ENCODE peak calls at places on chromosomes 13 and 19, in eight cellular contexts. D, L, W, U, T, G, I and S are unnamed samples.

GRCh38 chr13:64538711-64539110 is 2691.4 kb downstream of the PCDH9 start:
- DNase-seq in U (no peak), W (no peak), L (no peak), D (no peak), G (no peak), I (no peak), T (no peak), S (no peak)

GRCh38 chr13:108897955-108898354 is 268.5 kb downstream of the MYO16 start:
- DNase-seq in U (no peak), I (no peak), L (no peak), G (no peak), D (no peak), W (no peak), T (no peak), S (no peak)

GRCh38 chr13:22061371-22061805 is 390.5 kb downstream of the FGF9 start:
- DNase-seq in T (no peak), I (no peak), W (no peak), G (no peak), D (no peak), L (peak), U (no peak), S (no peak)

GRCh38 chr19:2475018-2475701 is 767 bp upstream of the GADD45B start:
- DNase-seq in D (no peak), U (peak), W (peak), T (peak), G (no peak), I (peak), L (no peak), S (peak)

GRCh38 chr13:75633285-75633684 is 2.8 kb upstream of the LMO7 start:
- DNase-seq in I (no peak), T (no peak), W (no peak), G (no peak), U (no peak), L (no peak), D (no peak), S (no peak)

GRCh38 chr19:48964205-48965032 is 690 bp upstream of the FTL start:
- DNase-seq in T (no peak), D (peak), G (no peak), W (no peak), L (no peak), I (peak), U (peak), S (no peak)

GRCh38 chr13:113802090-113802531 is 43.1 kb downstream of the TMEM255B start:
- DNase-seq in I (no peak), U (no peak), D (peak), G (no peak), T (no peak), L (no peak), W (peak), S (peak)

GRCh38 chr13:72643339-72643989 is 84.0 kb downstream of the MZT1 start:
- DNase-seq in L (no peak), T (peak), D (peak), W (no peak), U (peak), G (no peak), I (no peak), S (peak)

GRCh38 chr19:18460313-18460712 is 22.4 kb upstream of the ISYNA1 start:
- DNase-seq in G (no peak), D (no peak), W (peak), U (peak), I (no peak), L (no peak), T (peak), S (peak)

GRCh38 chr13:102580552-102581169 is 16.1 kb upstream of the TPP2 start:
- DNase-seq in I (no peak), U (peak), L (no peak), D (no peak), T (peak), G (no peak), W (no peak), S (no peak)

GRCh38 chr19:12983561-12984142 is 11.6 kb upstream of the NFIX start:
- DNase-seq in D (peak), L (no peak), U (peak), G (peak), W (no peak), T (peak), I (peak), S (peak)

GRCh38 chr19:14530505-14530904 is 1.1 kb downstream of the TECR start:
- DNase-seq in U (no peak), W (no peak), D (no peak), L (no peak), G (no peak), T (no peak), I (no peak), S (no peak)

GRCh38 chr13:111114362-111115050 is 604 bp upstream of the ARHGEF7 start:
- DNase-seq in I (peak), L (no peak), D (no peak), U (peak), G (no peak), T (peak), W (peak), S (peak)

GRCh38 chr13:76307157-76307556 is 579.0 kb downstream of the KCTD12 start:
- DNase-seq in D (no peak), U (no peak), G (no peak), W (no peak), I (no peak), L (no peak), T (no peak), S (no peak)

GRCh38 chr19:12163841-12164240 is 945 bp downstream of the ZNF136 start:
- DNase-seq in G (no peak), I (no peak), U (no peak), T (no peak), L (no peak), D (no peak), W (no peak), S (no peak)

GRCh38 chr19:48513289-48514122 is 1.9 kb upstream of the LMTK3 start:
- DNase-seq in T (peak), D (peak), W (no peak), L (no peak), I (peak), U (peak), G (no peak), S (no peak)

GRCh38 chr19:35963514-35963913 is 27.3 kb downstream of the LRFN3 start:
- DNase-seq in I (no peak), T (peak), U (peak), G (no peak), D (peak), L (no peak), W (no peak), S (no peak)

GRCh38 chr19:7293795-7294570 is at the start of gene INSR:
- DNase-seq in L (peak), G (peak), I (peak), D (peak), U (peak), W (peak), T (peak), S (peak)
- TF ChIP-seq POLR2A in L (peak), G (no peak), I (peak), D (peak), U (peak), W (no peak), T (peak), S (peak)

GRCh38 chr19:44757057-44757734 is 8.7 kb downstream of the BCL3 start:
- DNase-seq in G (no peak), I (no peak), W (peak), L (no peak), U (peak), T (peak), D (no peak), S (peak)

GRCh38 chr19:44757735-44758505 is 9.4 kb downstream of the BCL3 start:
- DNase-seq in G (no peak), L (no peak), U (peak), W (no peak), D (no peak), T (peak), I (no peak), S (peak)

GRCh38 chr19:44759083-44759804 is 10.7 kb downstream of the BCL3 start:
- DNase-seq in U (no peak), I (no peak), D (no peak), G (no peak), T (no peak), L (no peak), W (no peak), S (no peak)

GRCh38 chr19:44756089-44756562 is 7.6 kb downstream of the BCL3 start:
- DNase-seq in T (no peak), W (no peak), D (no peak), L (no peak), U (peak), G (no peak), I (no peak), S (no peak)

GRCh38 chr19:44758596-44758995 is 10.1 kb downstream of the BCL3 start:
- DNase-seq in U (no peak), I (no peak), D (no peak), G (no peak), T (peak), L (no peak), W (no peak), S (peak)
- H3K4me3 ChIP-seq in U (no peak), I (no peak), D (no peak), G (peak), T (no peak), L (no peak), W (no peak), S (peak)

GRCh38 chr19:40716655-40717324 is at the start of the genes COQ8B and ITPKC:
- DNase-seq in L (peak), I (peak), T (peak), G (peak), U (peak), D (peak), W (peak), S (peak)

GRCh38 chr19:40717880-40718773 is 1.2 kb downstream of the ITPKC start:
- DNase-seq in W (peak), D (peak), T (peak), I (no peak), G (peak), U (peak), L (no peak), S (no peak)

GRCh38 chr19:40717325-40717879 is 490 bp downstream of the ITPKC start:
- DNase-seq in U (peak), D (no peak), W (peak), I (peak), G (peak), L (no peak), T (peak), S (no peak)

GRCh38 chr19:40719414-40719894 is 2.5 kb downstream of the ITPKC start:
- DNase-seq in G (no peak), W (no peak), T (no peak), I (no peak), L (peak), U (no peak), D (no peak), S (no peak)

DNA sequence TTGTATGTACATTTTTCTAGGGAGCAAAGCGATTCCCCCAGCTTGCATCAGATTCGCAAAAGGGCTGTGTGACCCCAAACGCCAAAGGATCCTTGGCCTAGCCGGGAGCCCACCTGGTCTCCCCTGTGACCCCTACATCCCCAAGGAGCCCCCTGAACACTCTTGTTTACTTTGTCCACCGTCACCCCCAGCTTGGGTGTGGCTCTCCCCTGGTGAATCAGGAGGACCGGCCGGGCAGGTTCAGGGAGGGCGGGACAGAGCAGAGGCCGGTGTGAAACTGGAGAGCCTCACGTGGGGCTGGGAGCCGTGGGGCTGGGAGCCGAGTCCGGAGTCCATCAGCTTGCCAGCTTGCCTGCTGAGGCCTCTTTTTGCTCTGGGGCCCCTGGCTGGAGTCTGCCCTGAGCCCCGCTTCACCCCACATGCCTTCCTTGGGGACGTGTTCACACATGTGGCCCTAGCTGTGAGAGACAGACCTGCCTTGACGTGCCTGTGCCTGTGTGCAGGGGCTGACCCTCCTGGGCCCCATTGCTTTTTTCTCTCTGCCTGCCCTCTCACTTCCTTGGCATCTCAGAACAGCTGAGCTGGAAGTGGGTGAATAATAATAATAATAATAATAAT is 2.0 kb downstream of the ITPKC start:
- DNase-seq in U (peak), W (peak), D (peak), I (peak), G (peak), L (peak), T (peak), S (no peak)
- TF ChIP-seq POLR2A in U (peak), W (no peak), D (peak), I (no peak), G (peak), L (peak), T (no peak), S (no peak)

GRCh38 chr19:16041571-16042386 is 34.5 kb upstream of the TPM4 start:
- DNase-seq in W (peak), U (peak), T (peak), D (peak), G (peak), I (peak), L (no peak), S (peak)
- H3K4me3 ChIP-seq in W (no peak), U (no peak), T (no peak), D (peak), G (peak), I (no peak), L (no peak), S (peak)

GRCh38 chr19:53394974-53395839 is at the start of gene ZNF765:
- DNase-seq in L (peak), I (peak), W (peak), D (peak), T (peak), U (peak), G (peak), S (peak)
- TF ChIP-seq POLR2A in L (peak), I (peak), W (no peak), D (peak), T (no peak), U (peak), G (peak), S (peak)

GRCh38 chr13:31545616-31546015 is 193.7 kb upstream of the RXFP2 start:
- DNase-seq in I (no peak), U (no peak), W (no peak), D (no peak), G (no peak), T (no peak), L (no peak), S (no peak)
- H3K4me3 ChIP-seq in I (no peak), U (no peak), W (no peak), D (no peak), G (no peak), T (no peak), L (no peak), S (no peak)

GRCh38 chr19:52336117-52336811 is at the start of gene ZNF610:
- DNase-seq in U (peak), W (peak), I (peak), L (peak), D (no peak), G (peak), T (peak), S (peak)
- TF ChIP-seq POLR2A in U (peak), W (no peak), I (no peak), L (peak), D (no peak), G (peak), T (peak), S (peak)

DNA sequence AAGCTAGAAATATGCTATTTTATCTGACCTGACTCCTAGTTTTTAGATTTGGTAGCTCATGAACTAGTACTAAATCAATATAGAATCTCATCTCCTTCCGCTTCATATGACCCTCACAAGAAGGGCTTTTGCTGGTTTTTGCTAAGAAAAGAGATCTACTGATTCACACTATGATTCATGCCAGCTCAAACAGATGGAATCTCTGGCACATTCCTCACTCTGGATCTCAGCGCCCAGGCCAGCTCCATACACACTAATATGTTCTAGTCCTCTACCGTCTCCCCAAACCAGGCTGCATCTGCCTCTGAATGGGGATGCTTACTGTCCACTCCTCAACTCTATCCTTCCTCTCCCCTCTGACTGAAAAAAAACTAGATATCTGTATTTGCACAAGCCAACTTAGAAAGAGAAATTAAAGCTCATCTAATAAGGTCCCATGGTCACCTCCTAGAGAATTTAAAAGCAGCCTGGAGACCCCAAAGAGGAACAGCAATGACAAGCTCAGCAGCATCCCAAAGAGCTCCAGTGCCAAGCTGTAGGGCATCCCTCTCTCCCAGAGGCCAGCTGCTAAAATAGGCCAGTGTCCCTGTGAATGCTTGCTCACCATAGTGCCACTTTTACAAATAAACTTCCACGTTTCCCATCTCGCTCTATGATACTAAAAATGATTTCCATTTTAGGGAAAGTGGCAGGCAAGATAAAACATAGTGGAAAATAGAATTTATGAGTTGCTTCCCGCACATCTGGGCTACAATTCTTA is 74.9 kb downstream of the LHFPL6 start:
- DNase-seq in W (no peak), I (no peak), U (no peak), L (no peak), G (no peak), T (peak), D (peak), S (no peak)
- H3K4me3 ChIP-seq in W (no peak), I (no peak), U (no peak), L (no peak), G (no peak), T (no peak), D (no peak), S (no peak)